ENCODE peak calls at places on chromosome 4, in ten cellular contexts. S is psoas muscle; R is NB4; W is GM23338; O is lower lobe of right lung; G is IMR-90; A is AG04450; F is CD8-positive, alpha-beta T cell; I is fibroblast of mammary gland; E is neural progenitor cell. N is an unnamed sample.

GRCh38 chr4:57091657-57092162 is 18.5 kb downstream of the IGFBP7 start:
- DNase-seq in S (no peak), R (no peak), W (peak), O (no peak), G (no peak), A (no peak), F (no peak), I (no peak), E (no peak), N (no peak)

GRCh38 chr4:113468165-113469022 is 293.1 kb downstream of the CAMK2D start:
- DNase-seq in S (peak), R (peak), W (peak), O (peak), G (peak), A (peak), F (no peak), I (peak), E (peak), N (peak)

GRCh38 chr4:7460591-7460990 is 25.9 kb upstream of the PSAPL1 start:
- DNase-seq in S (peak), R (no peak), W (no peak), O (no peak), G (peak), A (no peak), F (no peak), I (peak), E (no peak), N (peak)

GRCh38 chr4:139875456-139875855 is 209.8 kb downstream of the MGST2 start:
- DNase-seq in S (no peak), R (no peak), W (peak), O (no peak), G (no peak), A (no peak), F (no peak), I (no peak), E (peak), N (no peak)

GRCh38 chr4:94621491-94622080 is 136.2 kb upstream of the BMPR1B start:
- DNase-seq in S (no peak), R (peak), W (peak), O (no peak), G (peak), A (no peak), F (peak), I (peak), E (peak), N (peak)

GRCh38 chr4:80253510-80253909 is 13.0 kb upstream of the FGF5 start:
- DNase-seq in S (no peak), R (no peak), W (no peak), O (no peak), G (no peak), A (no peak), F (no peak), I (no peak), E (no peak), N (no peak)

GRCh38 chr4:73723029-73723428 is 17.3 kb upstream of the CXCL8 start:
- DNase-seq in S (no peak), R (no peak), W (no peak), O (no peak), G (no peak), A (no peak), F (no peak), I (peak), E (no peak), N (no peak)

GRCh38 chr4:94451669-94452475 is at the start of gene PDLIM5:
- DNase-seq in S (peak), R (peak), W (peak), O (peak), G (peak), A (peak), F (peak), I (peak), E (peak), N (peak)

GRCh38 chr4:85697864-85698263 is 222.9 kb downstream of the ARHGAP24 start:
- DNase-seq in S (no peak), R (no peak), W (no peak), O (no peak), G (no peak), A (no peak), F (no peak), I (no peak), E (no peak), N (no peak)

GRCh38 chr4:111064342-111064993 is 441.6 kb upstream of the PITX2 start:
- DNase-seq in S (no peak), R (peak), W (peak), O (no peak), G (peak), A (no peak), F (no peak), I (peak), E (no peak), N (peak)

GRCh38 chr4:14445882-14446281 is 556.4 kb upstream of the CPEB2 start:
- DNase-seq in S (no peak), R (no peak), W (no peak), O (no peak), G (no peak), A (no peak), F (no peak), I (peak), E (no peak), N (no peak)

GRCh38 chr4:183905593-183906485 is 732 bp downstream of the STOX2 start:
- DNase-seq in S (peak), R (peak), W (peak), O (peak), G (peak), A (no peak), F (no peak), I (peak), E (peak), N (peak)

GRCh38 chr4:67754288-67754687 is at the start of gene GNRHR:
- DNase-seq in S (no peak), R (no peak), W (no peak), O (no peak), G (no peak), A (no peak), F (no peak), I (no peak), E (no peak), N (no peak)

GRCh38 chr4:128633067-128633466 is 176.4 kb upstream of the JADE1 start:
- DNase-seq in S (no peak), R (peak), W (no peak), O (no peak), G (no peak), A (no peak), F (no peak), I (no peak), E (no peak), N (no peak)

GRCh38 chr4:26723216-26723615 is 137.4 kb upstream of the STIM2 start:
- DNase-seq in S (no peak), R (peak), W (no peak), O (no peak), G (no peak), A (no peak), F (no peak), I (no peak), E (no peak), N (no peak)

GRCh38 chr4:36189511-36190226 is 54.6 kb downstream of the ARAP2 start:
- DNase-seq in S (no peak), R (no peak), W (no peak), O (no peak), G (no peak), A (no peak), F (no peak), I (no peak), E (no peak), N (no peak)

GRCh38 chr4:153257151-153257620 is 52.9 kb downstream of the TRIM2 start:
- DNase-seq in S (no peak), R (no peak), W (peak), O (no peak), G (peak), A (peak), F (no peak), I (peak), E (peak), N (peak)

GRCh38 chr4:11635336-11635735 is 206.6 kb upstream of the HS3ST1 start:
- DNase-seq in S (no peak), R (no peak), W (no peak), O (no peak), G (peak), A (peak), F (no peak), I (peak), E (no peak), N (no peak)

GRCh38 chr4:186808635-186809018 is 85.0 kb upstream of the FAT1 start:
- DNase-seq in S (no peak), R (peak), W (no peak), O (no peak), G (peak), A (peak), F (no peak), I (peak), E (no peak), N (peak)

GRCh38 chr4:133969202-133969873 is 232.3 kb downstream of the PABPC4L start:
- DNase-seq in S (no peak), R (no peak), W (no peak), O (no peak), G (peak), A (peak), F (no peak), I (peak), E (no peak), N (peak)

GRCh38 chr4:127622923-127623754 is 9.6 kb upstream of the INTU start:
- DNase-seq in S (peak), R (peak), W (peak), O (peak), G (peak), A (no peak), F (no peak), I (peak), E (peak), N (peak)

GRCh38 chr4:76527666-76528065 is 92.6 kb downstream of the SHROOM3 start:
- DNase-seq in S (no peak), R (no peak), W (no peak), O (no peak), G (no peak), A (no peak), F (no peak), I (no peak), E (no peak), N (no peak)

GRCh38 chr4:106767991-106768390 is 268.1 kb downstream of the DKK2 start:
- DNase-seq in S (no peak), R (no peak), W (no peak), O (no peak), G (no peak), A (no peak), F (no peak), I (no peak), E (no peak), N (no peak)

GRCh38 chr4:106775636-106776035 is 260.5 kb downstream of the DKK2 start:
- DNase-seq in S (no peak), R (peak), W (no peak), O (no peak), G (no peak), A (no peak), F (no peak), I (no peak), E (no peak), N (no peak)

GRCh38 chr4:106773106-106773905 is 262.8 kb downstream of the DKK2 start:
- DNase-seq in S (no peak), R (no peak), W (no peak), O (no peak), G (no peak), A (no peak), F (no peak), I (peak), E (no peak), N (peak)
- TF ChIP-seq CTCF in S (no peak), R (no peak), W (no peak), O (no peak), G (no peak), A (no peak), F (no peak), I (no peak), E (no peak), N (no peak)

GRCh38 chr4:23856630-23857029 is 33.2 kb downstream of the PPARGC1A start:
- DNase-seq in S (no peak), R (no peak), W (no peak), O (peak), G (no peak), A (no peak), F (no peak), I (no peak), E (no peak), N (no peak)
- H3K4me3 ChIP-seq in S (no peak), R (no peak), W (no peak), O (no peak), G (no peak), A (no peak), F (no peak), I (no peak), E (no peak), N (no peak)

GRCh38 chr4:125760956-125761355 is 446.2 kb downstream of the FAT4 start:
- DNase-seq in S (no peak), R (no peak), W (no peak), O (no peak), G (no peak), A (no peak), F (no peak), I (no peak), E (no peak), N (no peak)

GRCh38 chr4:125765936-125766335 is 451.2 kb downstream of the FAT4 start:
- DNase-seq in S (no peak), R (no peak), W (no peak), O (no peak), G (peak), A (no peak), F (no peak), I (peak), E (no peak), N (peak)

GRCh38 chr4:125758438-125758837 is 443.7 kb downstream of the FAT4 start:
- DNase-seq in S (no peak), R (no peak), W (no peak), O (no peak), G (no peak), A (no peak), F (no peak), I (no peak), E (no peak), N (no peak)

DNA sequence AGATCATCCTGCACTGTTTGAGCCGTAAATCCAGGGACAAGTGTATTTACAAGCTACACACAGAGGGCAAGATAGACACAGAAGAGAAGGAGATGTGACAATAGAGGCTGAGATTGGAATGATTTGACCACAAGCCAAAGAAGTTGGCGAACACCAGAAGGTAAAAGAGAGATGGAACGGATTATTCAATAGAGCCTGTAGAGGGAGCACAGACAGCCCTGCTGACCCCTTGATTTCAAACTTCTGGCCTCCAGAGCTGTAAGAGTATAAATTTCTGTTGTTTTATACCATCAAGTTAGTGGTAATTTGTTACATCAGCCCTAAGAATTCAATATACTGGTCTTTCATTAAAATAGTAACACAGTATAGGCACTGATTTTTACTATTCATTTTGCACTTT is 447.8 kb downstream of the FAT4 start:
- DNase-seq in S (no peak), R (no peak), W (peak), O (no peak), G (no peak), A (no peak), F (no peak), I (peak), E (no peak), N (no peak)
- TF ChIP-seq CTCF in S (no peak), R (no peak), W (peak), O (no peak), G (no peak), A (peak), F (no peak), I (peak), E (peak), N (peak)

DNA sequence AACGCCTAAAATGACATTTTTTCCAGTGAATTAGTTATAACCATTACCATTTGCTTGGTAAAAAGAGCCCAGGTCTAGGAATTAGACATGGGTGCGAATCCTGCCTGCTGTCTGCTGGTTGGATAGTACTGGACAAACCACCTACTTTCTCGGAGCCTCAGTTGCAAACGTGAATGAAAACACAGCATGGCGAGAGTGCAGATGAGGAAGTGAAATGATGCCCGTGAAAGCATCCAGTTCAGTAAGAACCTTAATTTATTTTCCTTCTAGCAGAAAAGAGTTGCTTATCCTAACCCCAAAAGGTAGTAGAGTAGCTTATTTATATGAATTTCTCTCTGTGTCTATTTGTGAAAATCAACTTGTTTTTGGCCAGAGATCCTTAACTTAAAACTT is 171.4 kb upstream of the GALNT7 start:
- DNase-seq in S (no peak), R (no peak), W (no peak), O (no peak), G (no peak), A (no peak), F (no peak), I (no peak), E (no peak), N (no peak)
- H3K4me3 ChIP-seq in S (no peak), R (no peak), W (no peak), O (no peak), G (no peak), A (no peak), F (no peak), I (no peak), E (no peak), N (no peak)

GRCh38 chr4:2714918-2715317 is 41.2 kb downstream of the TNIP2 start:
- DNase-seq in S (no peak), R (no peak), W (no peak), O (no peak), G (no peak), A (no peak), F (no peak), I (no peak), E (no peak), N (peak)
- TF ChIP-seq CTCF in S (no peak), R (no peak), W (no peak), O (no peak), G (no peak), A (no peak), F (no peak), I (no peak), E (no peak), N (no peak)

GRCh38 chr4:167524091-167524490 is 289.8 kb upstream of the SPOCK3 start:
- DNase-seq in S (no peak), R (no peak), W (no peak), O (no peak), G (no peak), A (no peak), F (no peak), I (no peak), E (no peak), N (no peak)
- H3K4me3 ChIP-seq in S (no peak), R (no peak), W (no peak), O (no peak), G (no peak), A (no peak), F (no peak), I (no peak), E (no peak), N (no peak)

GRCh38 chr4:71113294-71113693 is 119.8 kb downstream of the DCK start:
- DNase-seq in S (no peak), R (no peak), W (peak), O (no peak), G (no peak), A (no peak), F (no peak), I (no peak), E (peak), N (no peak)
- TF ChIP-seq CTCF in S (no peak), R (no peak), W (peak), O (no peak), G (peak), A (peak), F (no peak), I (peak), E (peak), N (no peak)

DNA sequence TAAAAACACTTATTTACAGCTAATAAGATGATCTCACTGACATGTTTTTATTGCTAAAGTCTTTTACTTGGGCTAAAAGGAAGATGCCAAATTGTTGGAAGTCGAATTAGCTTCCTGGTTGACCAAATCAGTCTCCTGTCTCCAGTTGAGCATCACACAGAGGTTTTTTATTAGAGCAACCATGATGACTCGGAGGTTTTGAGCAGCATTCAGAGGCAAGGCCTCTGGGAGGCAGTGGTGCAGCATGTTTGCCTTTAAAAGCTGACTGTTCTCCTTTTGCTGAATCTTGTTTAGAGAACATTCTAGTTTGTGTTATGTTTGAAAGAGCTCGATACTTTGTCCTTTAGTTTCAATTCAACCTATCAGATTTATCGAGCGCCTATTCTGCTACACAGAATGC is 2.1 kb downstream of the UCHL1 start:
- DNase-seq in S (no peak), R (peak), W (peak), O (no peak), G (peak), A (peak), F (no peak), I (peak), E (peak), N (peak)
- H3K4me3 ChIP-seq in S (no peak), R (no peak), W (peak), O (no peak), G (peak), A (peak), F (no peak), I (no peak), E (peak), N (peak)